ENCODE peak calls at places on chromosome 6, in eight cellular contexts. G is neural progenitor cell, D is body of pancreas, Y is lower lobe of right lung, O is SK-N-SH, A is right lobe of liver, W is H7, L is ascending aorta. M is an unnamed sample.

GRCh38 chr6:29760328-29760727 is 37.1 kb downstream of the HLA-F start:
- DNase-seq in A (no peak), G (no peak), W (no peak), D (no peak), Y (no peak), L (no peak), O (no peak), M (no peak)

GRCh38 chr6:1395941-1396908 is 6.8 kb downstream of the FOXF2 start:
- DNase-seq in Y (no peak), A (no peak), W (peak; percentile 50), G (peak; percentile 31), L (peak; percentile 31), D (no peak), O (no peak), M (no peak)

GRCh38 chr6:74879234-74879633 is 326.6 kb downstream of the COL12A1 start:
- DNase-seq in A (no peak), W (no peak), G (no peak), L (no peak), Y (no peak), D (no peak), O (no peak), M (no peak)

GRCh38 chr6:151961809-151962208 is 154.3 kb downstream of the ESR1 start:
- DNase-seq in A (no peak), L (no peak), Y (no peak), G (no peak), D (no peak), W (no peak), O (no peak), M (no peak)

GRCh38 chr6:129454482-129454881 is 255.5 kb downstream of the ARHGAP18 start:
- DNase-seq in L (no peak), W (no peak), A (no peak), D (no peak), Y (no peak), G (no peak), O (no peak), M (no peak)

GRCh38 chr6:138537090-138537489 is 37.8 kb upstream of the NHSL1 start:
- DNase-seq in O (no peak), Y (no peak), L (no peak), A (no peak), D (no peak), G (no peak), W (no peak), M (no peak)

GRCh38 chr6:3324262-3324942 is 65.7 kb downstream of the PSMG4 start:
- DNase-seq in W (no peak), Y (no peak), A (no peak), L (no peak), D (no peak), G (no peak), O (no peak), M (no peak)

GRCh38 chr6:3372184-3372846 is 84.5 kb downstream of the SLC22A23 start:
- DNase-seq in W (peak; percentile 72), A (no peak), G (peak; percentile 43), L (no peak), Y (no peak), O (no peak), D (no peak), M (no peak)

GRCh38 chr6:33990061-33990541 is 155.8 kb downstream of the GRM4 start:
- DNase-seq in D (no peak), W (no peak), Y (no peak), A (no peak), L (peak; percentile 56), G (no peak), O (peak; percentile 7), M (no peak)

GRCh38 chr6:80550748-80551147 is 444.3 kb downstream of the BCKDHB start:
- DNase-seq in G (no peak), Y (no peak), A (no peak), L (no peak), D (no peak), W (no peak), O (no peak), M (no peak)

GRCh38 chr6:113997106-113997505 is 26.2 kb upstream of the HDAC2 start:
- DNase-seq in D (no peak), Y (no peak), O (no peak), W (no peak), G (no peak), A (no peak), L (no peak), M (no peak)

GRCh38 chr6:42616716-42617115 is 52.9 kb downstream of the UBR2 start:
- DNase-seq in O (no peak), W (no peak), D (no peak), Y (no peak), L (no peak), A (no peak), G (no peak), M (no peak)

GRCh38 chr6:158751192-158751591 is 68.0 kb downstream of the EZR start:
- DNase-seq in G (no peak), L (no peak), W (no peak), D (no peak), O (no peak), Y (no peak), A (no peak), M (no peak)

GRCh38 chr6:109455161-109455501 is 441 bp downstream of the MICAL1 start:
- DNase-seq in O (no peak), D (no peak), L (no peak), G (no peak), Y (no peak), A (no peak), W (no peak), M (no peak)

GRCh38 chr6:2862712-2863174 is 21.1 kb upstream of the SERPINB1 start:
- DNase-seq in L (no peak), A (no peak), D (no peak), O (no peak), Y (no peak), W (no peak), G (no peak), M (no peak)

GRCh38 chr6:1820165-1820564 is 210.4 kb downstream of the FOXC1 start:
- DNase-seq in Y (no peak), G (no peak), L (no peak), D (no peak), W (no peak), O (no peak), A (no peak), M (no peak)

GRCh38 chr6:167858086-167858591 is 31.4 kb downstream of the AFDN start:
- DNase-seq in Y (no peak), O (peak; percentile 8), L (no peak), A (no peak), G (no peak), D (peak; percentile 16), W (no peak), M (no peak)

GRCh38 chr6:169663468-169663867 is 38.4 kb downstream of the WDR27 start:
- DNase-seq in O (no peak), W (no peak), G (no peak), L (no peak), Y (no peak), A (no peak), D (no peak), M (no peak)

GRCh38 chr6:169664227-169664626 is 37.6 kb downstream of the WDR27 start:
- DNase-seq in G (no peak), W (peak; percentile 26), O (no peak), A (no peak), D (no peak), L (no peak), Y (peak; percentile 41), M (no peak)

GRCh38 chr6:169659820-169660610 is 41.8 kb downstream of the WDR27 start:
- DNase-seq in O (no peak), Y (peak; percentile 36), G (no peak), W (no peak), D (no peak), A (no peak), L (no peak), M (no peak)

GRCh38 chr6:169665289-169665688 is 36.5 kb downstream of the WDR27 start:
- DNase-seq in D (no peak), Y (no peak), A (no peak), L (no peak), O (no peak), W (no peak), G (no peak), M (no peak)

DNA sequence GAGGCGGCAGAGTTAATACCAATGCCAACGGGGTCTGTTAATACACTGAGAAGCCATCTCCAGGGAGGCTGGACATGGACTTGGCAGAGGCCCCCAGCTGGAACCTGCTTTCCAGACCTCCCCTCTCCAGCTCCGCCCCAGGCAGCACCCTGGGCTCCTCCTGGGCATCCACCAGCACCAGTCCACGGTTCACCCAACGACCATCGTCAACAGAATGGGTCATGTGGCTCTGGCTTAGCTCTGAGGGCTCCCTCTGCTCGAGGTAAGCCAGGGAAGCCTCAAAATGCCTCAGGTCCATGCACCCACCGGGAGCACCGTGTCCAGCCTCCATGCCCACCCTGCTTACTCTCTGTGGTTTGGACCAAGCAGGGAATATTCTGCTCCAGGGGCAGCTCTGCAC is 40.5 kb downstream of the WDR27 start:
- DNase-seq in W (peak; percentile 22), L (no peak), G (no peak), A (no peak), Y (no peak), D (no peak), O (no peak), M (no peak)
- H3K36me3 ChIP-seq in W (peaks cover 23% of the 10 kb centered on the region), L (peaks cover 8% of the 10 kb centered on the region), G (peaks cover 4% of the 10 kb centered on the region), A (peaks cover 8% of the 10 kb centered on the region), Y (peaks cover 39% of the 10 kb centered on the region), D (peaks cover 3% of the 10 kb centered on the region), O (peaks cover 65% of the 10 kb centered on the region), M (peaks cover 40% of the 10 kb centered on the region)

DNA sequence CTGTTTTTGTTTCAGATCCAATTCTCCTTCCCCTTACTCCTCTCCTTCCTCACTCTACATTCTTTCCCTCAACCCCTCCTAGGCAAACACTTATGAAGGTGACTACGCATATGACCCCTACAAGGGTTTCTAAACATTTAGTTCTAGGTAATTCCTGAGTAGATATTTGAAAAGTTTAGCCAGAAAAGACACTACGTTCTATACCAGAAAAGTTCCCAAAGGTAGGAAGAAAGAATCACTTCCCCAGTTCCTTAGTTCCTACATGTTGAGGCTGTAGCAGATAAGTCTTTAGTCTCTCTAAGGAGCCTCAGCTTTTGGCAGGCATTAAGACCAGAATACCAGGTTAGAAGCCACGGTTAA is 11.6 kb downstream of the POU3F2 start:
- DNase-seq in G (no peak), A (no peak), L (no peak), O (no peak), W (no peak), Y (no peak), D (no peak), M (no peak)
- H3K4me3 ChIP-seq in G (no peak overlapping the region), A (no peak overlapping the region), L (no peak overlapping the region), O (no peak overlapping the region), W (no peak overlapping the region), Y (no peak overlapping the region), D (no peak overlapping the region), M (no peak overlapping the region)

DNA sequence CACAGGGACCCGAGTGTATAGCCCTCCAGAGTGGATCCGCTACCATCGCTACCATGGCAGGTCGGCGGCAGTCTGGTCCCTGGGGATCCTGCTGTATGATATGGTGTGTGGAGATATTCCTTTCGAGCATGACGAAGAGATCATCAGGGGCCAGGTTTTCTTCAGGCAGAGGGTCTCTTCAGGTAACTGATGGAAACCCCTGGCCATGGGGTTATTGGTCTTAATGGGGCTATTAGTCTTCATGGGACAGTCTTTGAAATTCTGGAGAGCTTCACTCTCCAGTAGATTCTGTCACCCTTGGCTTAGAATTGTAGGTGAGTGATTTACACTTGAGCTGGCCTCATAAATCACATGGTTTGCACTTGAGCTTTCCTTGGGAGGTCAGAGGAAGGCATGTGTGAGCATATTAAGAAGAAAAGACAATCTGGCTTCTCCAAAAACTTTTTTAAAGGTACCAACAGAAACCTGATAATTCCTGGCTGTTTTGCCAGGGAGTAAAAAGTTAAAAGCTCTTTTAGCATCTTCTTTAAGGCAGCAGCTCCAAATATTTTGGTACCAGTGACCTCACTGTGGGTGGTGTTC is 3.1 kb downstream of the PIM1 start:
- DNase-seq in G (no peak), W (no peak), L (peak; percentile 34), Y (no peak), D (no peak), A (no peak), O (no peak), M (no peak)
- H3K36me3 ChIP-seq in G (peaks cover 3% of the 10 kb centered on the region), W (peaks cover 35% of the 10 kb centered on the region), L (peaks cover 34% of the 10 kb centered on the region), Y (peaks cover 40% of the 10 kb centered on the region), D (peaks cover 9% of the 10 kb centered on the region), A (peaks cover 32% of the 10 kb centered on the region), O (peaks cover 32% of the 10 kb centered on the region), M (peaks cover 34% of the 10 kb centered on the region)

GRCh38 chr6:40640591-40641293 is 53.6 kb upstream of the LRFN2 start:
- DNase-seq in D (peak; percentile 6), W (no peak), A (no peak), L (no peak), O (no peak), G (no peak), Y (no peak), M (no peak)
- H3K4me3 ChIP-seq in D (no peak overlapping the region), W (no peak overlapping the region), A (no peak overlapping the region), L (no peak overlapping the region), O (no peak overlapping the region), G (no peak overlapping the region), Y (no peak overlapping the region), M (no peak overlapping the region)

M was measured in iPS DF 6.9.